ENCODE peak calls at places on chromosomes 3 and 15, in four cellular contexts. D is A549, X is uterus, Z is NB4. L is an unnamed sample.

GRCh38 chr3:12227833-12228232 is 61.0 kb upstream of the PPARG start:
- DNase-seq in D (no peak), X (no peak), Z (peak; percentile 28), L (no peak)

GRCh38 chr15:74123685-74124084 is 6.7 kb upstream of the ISLR2 start:
- DNase-seq in Z (no peak), D (no peak), X (no peak), L (no peak)

GRCh38 chr3:154149286-154149685 is 28.1 kb downstream of the ARHGEF26 start:
- DNase-seq in Z (no peak), X (no peak), D (no peak), L (no peak)

GRCh38 chr3:127551971-127552370 is 38.6 kb downstream of the TPRA1 start:
- DNase-seq in D (no peak), Z (no peak), X (no peak), L (no peak)

GRCh38 chr3:24503499-24504176 is 9.0 kb upstream of the THRB start:
- DNase-seq in D (no peak), Z (no peak), X (no peak), L (no peak)

GRCh38 chr15:39194431-39194830 is 386.4 kb upstream of the THBS1 start:
- DNase-seq in D (no peak), Z (no peak), X (no peak), L (no peak)

GRCh38 chr15:45801543-45801942 is 166.7 kb downstream of the SQOR start:
- DNase-seq in X (no peak), Z (no peak), D (no peak), L (no peak)

GRCh38 chr3:122794483-122794778 is 438 bp upstream of the SLC49A4 start:
- DNase-seq in D (no peak), X (no peak), Z (no peak), L (no peak)

GRCh38 chr3:61928020-61928419 is 366.6 kb downstream of the PTPRG start:
- DNase-seq in X (no peak), Z (no peak), D (no peak), L (no peak)

GRCh38 chr3:136142592-136142991 is 53.5 kb downstream of the MSL2 start:
- DNase-seq in D (peak; percentile 37), X (no peak), Z (no peak), L (peak; percentile 49)

GRCh38 chr3:54951405-54951804 is 23.5 kb upstream of the LRTM1 start:
- DNase-seq in D (no peak), Z (peak; percentile 40), X (peak; percentile 73), L (peak; percentile 65)

GRCh38 chr3:100609305-100609704 is at the start of gene ADGRG7:
- DNase-seq in Z (no peak), D (no peak), X (no peak), L (no peak)

GRCh38 chr3:192079098-192079497 is 618.1 kb downstream of the PYDC2 start:
- DNase-seq in D (no peak), X (no peak), Z (no peak), L (no peak)

GRCh38 chr3:60758169-60758568 is 493.1 kb downstream of the FHIT start:
- DNase-seq in X (no peak), D (no peak), Z (peak; percentile 3), L (no peak)

GRCh38 chr15:59801649-59802048 is 112.5 kb upstream of the BNIP2 start:
- DNase-seq in X (no peak), D (no peak), Z (no peak), L (no peak)

GRCh38 chr15:24684313-24684712 is 8.7 kb downstream of the NPAP1 start:
- DNase-seq in D (no peak), X (no peak), Z (no peak), L (no peak)

DNA sequence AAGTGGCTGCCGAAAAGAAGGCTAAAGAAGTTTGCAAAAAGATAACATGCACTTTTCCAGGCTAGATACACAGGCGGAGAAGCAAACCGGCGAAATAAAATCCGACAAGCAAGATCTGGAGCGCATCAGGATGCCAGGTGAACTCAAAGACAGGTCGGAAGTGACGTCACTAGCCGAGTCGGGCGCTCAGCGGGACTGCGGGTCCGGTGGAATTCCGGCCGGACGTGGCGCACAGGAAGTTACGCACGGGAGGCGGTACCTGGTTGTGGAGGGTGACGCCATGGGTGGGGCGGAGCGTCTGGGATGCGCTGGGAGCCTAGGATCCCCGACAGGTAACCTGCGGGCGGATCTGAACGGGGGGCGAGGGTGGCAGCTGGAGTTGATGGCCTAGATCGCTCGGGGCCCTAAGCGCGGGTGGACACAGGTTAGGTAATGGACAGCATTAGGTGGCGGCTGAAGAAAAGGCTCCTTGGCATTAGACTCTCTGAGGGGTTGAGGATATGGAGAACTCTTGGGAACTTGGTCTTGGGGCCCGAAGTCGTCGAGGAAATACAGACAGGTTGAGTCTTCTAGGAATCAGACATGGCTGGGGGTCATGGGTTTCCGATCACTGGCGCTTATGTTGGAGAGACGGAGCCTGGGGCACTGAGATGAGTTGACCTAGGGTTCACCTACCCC is 29.0 kb upstream of the EHHADH start:
- DNase-seq in Z (peak; percentile 91), D (peak; percentile 87), X (peak; percentile 96), L (peak; percentile 90)
- TF ChIP-seq POLR2A in Z (no peak), D (peak; percentile 58), X (peak; percentile 72), L (peak; percentile 61)

DNA sequence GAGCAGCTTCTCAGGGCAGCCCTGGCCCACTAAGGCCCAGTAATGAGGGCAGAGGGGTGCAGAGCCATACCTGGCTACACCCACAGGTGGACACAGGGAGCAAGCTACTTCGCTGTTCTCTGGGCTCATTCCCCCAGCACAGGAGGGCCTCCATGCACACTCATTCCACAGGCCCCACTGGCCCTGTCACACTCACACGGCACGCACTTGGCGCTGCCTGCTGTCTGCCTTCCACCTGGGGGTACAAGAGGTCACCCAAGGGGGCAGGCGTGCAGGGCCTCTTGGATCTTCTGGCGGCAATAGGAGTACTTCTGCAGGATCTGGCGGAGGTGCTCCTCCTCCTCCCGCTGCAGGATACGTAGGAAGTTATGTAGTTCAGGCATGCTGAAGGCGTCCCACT is 2.3 kb upstream of the TUSC2 start:
- DNase-seq in D (no peak), X (peak; percentile 20), Z (no peak), L (no peak)
- TF ChIP-seq POLR2A in D (no peak), X (no peak), Z (no peak), L (no peak)

DNA sequence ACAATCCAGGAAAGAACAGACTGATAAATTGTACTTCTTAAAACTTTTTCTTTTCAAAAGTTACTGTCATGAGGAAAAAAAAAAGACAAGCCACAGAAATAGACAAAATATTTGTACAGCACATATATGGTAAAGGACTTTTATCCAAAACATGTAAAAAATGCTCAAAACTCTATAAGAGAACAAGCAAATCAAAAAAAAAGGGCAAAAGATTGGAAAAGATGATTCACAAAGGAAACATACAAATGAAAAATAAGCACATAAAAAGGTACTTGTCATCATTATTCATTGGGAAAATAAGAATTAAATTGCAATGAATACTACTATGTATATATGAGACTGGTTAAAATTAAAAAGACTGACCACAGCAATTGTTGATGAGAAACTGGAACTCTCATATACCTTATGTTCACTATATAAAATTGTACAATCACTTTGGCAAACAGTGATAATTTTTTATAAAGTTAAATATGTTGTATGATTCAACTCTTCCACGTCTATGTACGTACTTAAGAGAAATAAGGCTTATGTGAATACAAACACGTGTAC is 39.7 kb downstream of the DIPK2A start:
- DNase-seq in X (no peak), D (no peak), Z (no peak), L (no peak)
- TF ChIP-seq POLR2A in X (no peak), D (no peak), Z (no peak), L (no peak)

GRCh38 chr15:101453123-101454120 is 36.1 kb downstream of the PCSK6 start:
- DNase-seq in X (no peak), D (no peak), Z (no peak), L (no peak)
- TF ChIP-seq POLR2A in X (no peak), D (no peak), Z (no peak), L (no peak)

DNA sequence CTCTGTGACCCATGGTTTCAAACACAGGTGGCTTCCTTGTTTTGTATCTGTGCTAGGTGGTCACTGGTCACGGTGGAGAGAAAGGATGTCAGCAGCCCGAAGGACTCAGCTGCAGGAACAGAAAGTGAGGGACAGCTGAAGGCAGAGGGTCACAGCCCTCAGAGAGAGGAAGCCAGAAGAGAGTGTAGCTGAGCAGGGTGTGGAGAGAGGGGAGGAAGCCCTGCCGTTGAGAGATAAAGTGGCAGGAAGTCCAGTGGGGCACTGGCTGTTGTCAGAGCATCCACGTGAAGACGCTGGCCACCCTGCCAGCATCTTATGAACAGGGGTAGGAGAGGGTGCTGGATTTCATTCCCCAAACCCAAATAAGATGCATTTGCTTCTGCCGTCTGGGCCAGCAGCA is 36.9 kb downstream of the LIMD1 start:
- DNase-seq in D (no peak), Z (peak; percentile 70), X (no peak), L (no peak)
- TF ChIP-seq POLR2A in D (no peak), Z (no peak), X (no peak), L (no peak)

DNA sequence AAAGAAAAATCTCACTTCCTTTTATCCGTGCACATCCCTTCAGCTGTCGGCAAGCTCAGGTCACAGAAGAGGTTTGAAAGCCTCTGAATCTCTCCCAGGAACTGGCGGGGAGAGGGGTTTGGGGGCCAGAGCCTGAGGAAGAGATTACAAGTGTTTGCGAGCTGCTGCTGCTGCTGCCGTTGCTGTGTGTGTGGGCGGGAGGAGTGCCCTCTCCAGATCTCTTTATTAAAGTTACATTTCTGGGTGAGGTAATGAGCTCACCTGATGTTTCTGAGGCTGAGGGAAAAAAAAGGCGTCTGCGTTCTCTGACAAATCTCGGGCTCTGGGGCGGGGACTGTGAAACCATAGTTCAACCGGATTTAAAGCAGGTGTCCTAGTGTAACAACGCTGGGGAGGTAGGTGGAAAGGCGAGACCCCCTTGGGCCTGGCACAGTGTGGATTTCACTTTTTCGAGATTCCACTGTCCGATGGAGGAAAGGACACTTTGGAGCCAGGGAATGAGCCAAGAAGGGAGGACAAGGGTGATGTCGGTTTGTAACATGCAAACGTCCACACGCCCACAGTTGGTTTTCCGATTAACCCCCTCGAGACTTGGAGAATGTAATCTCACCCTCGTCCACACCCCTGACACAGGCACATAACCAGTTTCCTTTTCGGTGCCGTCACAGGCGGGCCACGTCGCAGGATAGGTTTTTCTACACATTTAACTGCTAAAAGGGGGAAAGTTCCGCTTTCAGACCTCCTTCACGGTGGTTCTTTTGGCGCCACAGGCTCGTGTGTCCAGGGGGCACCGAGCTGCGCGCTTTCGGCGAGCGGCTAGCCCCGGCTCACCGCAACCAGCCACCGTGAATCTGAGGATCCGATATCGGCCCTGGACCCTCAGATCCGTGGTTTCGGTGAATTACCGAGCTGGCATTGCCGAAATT is 2.1 kb downstream of the ALCAM start:
- DNase-seq in D (peak; percentile 29), X (peak; percentile 20), Z (peak; percentile 89), L (no peak)
- TF ChIP-seq POLR2A in D (no peak), X (no peak), Z (peak; percentile 12), L (no peak)

GRCh38 chr15:71117906-71118305 is 2.6 kb downstream of the THSD4 start:
- DNase-seq in Z (peak; percentile 22), X (no peak), D (no peak), L (no peak)

GRCh38 chr15:71116942-71117341 is 1.7 kb downstream of the THSD4 start:
- DNase-seq in X (no peak), D (no peak), Z (no peak), L (no peak)

GRCh38 chr15:71115567-71116351 is 488 bp downstream of the THSD4 start:
- DNase-seq in X (peak; percentile 57), Z (no peak), D (peak; percentile 67), L (no peak)

GRCh38 chr15:71114887-71115566 is at the start of gene THSD4:
- DNase-seq in X (peak; percentile 71), Z (peak; percentile 46), D (peak; percentile 99), L (peak; percentile 73)

GRCh38 chr15:71116366-71116765 is 1.1 kb downstream of the THSD4 start:
- DNase-seq in Z (no peak), D (no peak), X (no peak), L (no peak)
- TF ChIP-seq POLR2A in Z (no peak), D (peak; percentile 12), X (no peak), L (no peak)